ENCODE peak calls at places on chromosomes 13 and 19, in eight cellular contexts. O, A, D, Q, C, H, Y and Z are unnamed samples.

GRCh38 chr13:51704399-51705306 is 99.3 kb downstream of the DHRS12 start:
- DNase-seq in Y (no peak), O (no peak), D (no peak), Q (no peak), A (no peak), C (no peak), H (no peak), Z (no peak)

GRCh38 chr13:99944606-99945005 is 27.0 kb downstream of the ZIC5 start:
- DNase-seq in H (no peak), O (no peak), C (no peak), Q (no peak), D (no peak), A (no peak), Y (no peak), Z (no peak)

GRCh38 chr19:5931251-5931650 is 17.2 kb downstream of the CAPS start:
- DNase-seq in C (no peak), A (no peak), H (no peak), D (no peak), Y (no peak), Q (no peak), O (no peak), Z (no peak)

GRCh38 chr13:78806457-78806856 is 147.5 kb upstream of the OBI1 start:
- DNase-seq in A (no peak), Y (no peak), H (no peak), C (no peak), D (no peak), Q (no peak), O (no peak), Z (no peak)

GRCh38 chr19:10104665-10105221 is 1.4 kb upstream of the PPAN start:
- DNase-seq in C (no peak), D (no peak), O (peak), H (peak), Y (no peak), Q (no peak), A (no peak), Z (no peak)

GRCh38 chr13:112895521-112896465 is 73.2 kb upstream of the MCF2L start:
- DNase-seq in Q (no peak), A (no peak), C (no peak), H (no peak), D (no peak), Y (no peak), O (no peak), Z (no peak)

GRCh38 chr13:98648141-98648540 is 71.2 kb upstream of the STK24 start:
- DNase-seq in H (peak), Y (no peak), A (no peak), Q (no peak), O (no peak), D (no peak), C (no peak), Z (no peak)

GRCh38 chr13:37065893-37066526 is 6.5 kb upstream of the SUPT20H start:
- DNase-seq in H (no peak), D (no peak), O (no peak), A (no peak), Y (no peak), C (no peak), Q (no peak), Z (no peak)

GRCh38 chr13:32720026-32720425 is 133.8 kb downstream of the PDS5B start:
- DNase-seq in A (no peak), D (peak), O (no peak), Q (no peak), C (no peak), H (no peak), Y (no peak), Z (peak)

GRCh38 chr13:80048802-80049201 is 292.1 kb downstream of the SPRY2 start:
- DNase-seq in D (peak), Y (peak), Q (peak), A (peak), O (peak), C (peak), H (peak), Z (peak)

GRCh38 chr13:92097337-92097903 is 699.0 kb downstream of the GPC5 start:
- DNase-seq in A (no peak), C (no peak), O (no peak), Y (no peak), D (no peak), H (no peak), Q (no peak), Z (peak)

GRCh38 chr13:44117351-44117750 is 237.6 kb downstream of the LACC1 start:
- DNase-seq in D (peak), Q (no peak), H (no peak), A (no peak), O (no peak), C (no peak), Y (no peak), Z (peak)

GRCh38 chr19:30621326-30621920 is 249.2 kb downstream of the ZNF536 start:
- DNase-seq in D (no peak), C (no peak), H (no peak), Y (no peak), O (no peak), A (no peak), Q (no peak), Z (no peak)

GRCh38 chr19:3178973-3179738 is 587 bp downstream of the S1PR4 start:
- DNase-seq in O (peak), Y (no peak), C (no peak), Q (no peak), H (peak), A (no peak), D (no peak), Z (no peak)

GRCh38 chr13:72694314-72694713 is 33.1 kb downstream of the MZT1 start:
- DNase-seq in Q (no peak), A (no peak), C (no peak), O (no peak), H (no peak), D (no peak), Y (no peak), Z (no peak)

GRCh38 chr13:95192998-95193397 is 108.3 kb downstream of the ABCC4 start:
- DNase-seq in H (no peak), A (no peak), C (no peak), Q (no peak), O (no peak), Y (no peak), D (no peak), Z (no peak)

GRCh38 chr19:15937771-15938170 is 3.4 kb upstream of the CYP4F11 start:
- DNase-seq in O (no peak), A (no peak), C (no peak), Y (no peak), H (no peak), D (no peak), Q (no peak), Z (no peak)

GRCh38 chr19:14434543-14435319 is 1.6 kb downstream of the PKN1 start:
- DNase-seq in C (peak), D (peak), Y (no peak), Q (peak), O (peak), H (peak), A (peak), Z (peak)

GRCh38 chr13:104004572-104004971 is 938.4 kb upstream of the SLC10A2 start:
- DNase-seq in A (no peak), C (no peak), Q (no peak), O (no peak), H (no peak), D (no peak), Y (no peak), Z (no peak)

GRCh38 chr13:99812611-99813010 is 159.0 kb downstream of the ZIC5 start:
- DNase-seq in D (peak), Q (no peak), H (no peak), A (no peak), C (peak), O (no peak), Y (no peak), Z (no peak)

GRCh38 chr19:46426035-46426505 is 2.7 kb downstream of the PNMA8C start:
- DNase-seq in A (no peak), D (no peak), Y (no peak), C (no peak), Q (no peak), H (no peak), O (no peak), Z (no peak)

GRCh38 chr19:5148794-5149190 is 179.9 kb downstream of the KDM4B start:
- DNase-seq in A (no peak), O (no peak), Y (no peak), D (no peak), Q (no peak), C (no peak), H (peak), Z (no peak)

GRCh38 chr13:95007322-95007721 is 293.9 kb downstream of the ABCC4 start:
- DNase-seq in O (no peak), A (no peak), Y (no peak), H (no peak), C (no peak), Q (no peak), D (no peak), Z (no peak)

GRCh38 chr13:107367258-107367657 is 799.3 kb upstream of the ARGLU1 start:
- DNase-seq in O (no peak), A (no peak), Q (no peak), D (peak), Y (no peak), H (no peak), C (no peak), Z (no peak)

GRCh38 chr13:110044521-110045200 is 258.3 kb upstream of the IRS2 start:
- DNase-seq in C (peak), Y (no peak), Q (no peak), D (peak), A (no peak), O (no peak), H (no peak), Z (peak)

GRCh38 chr19:5309438-5310204 is 31.0 kb downstream of the PTPRS start:
- DNase-seq in D (no peak), H (no peak), Y (no peak), C (no peak), A (no peak), Q (no peak), O (no peak), Z (no peak)

GRCh38 chr13:78881746-78882145 is 222.8 kb upstream of the OBI1 start:
- DNase-seq in H (no peak), Q (no peak), C (no peak), D (no peak), O (no peak), A (no peak), Y (no peak), Z (no peak)

GRCh38 chr13:84896128-84896527 is 903.1 kb downstream of the SLITRK6 start:
- DNase-seq in O (peak), A (no peak), Y (no peak), C (peak), D (peak), H (peak), Q (no peak), Z (peak)

GRCh38 chr13:99371956-99372355 is 64.8 kb upstream of the GPR183 start:
- DNase-seq in D (no peak), C (no peak), O (peak), H (peak), Q (no peak), A (no peak), Y (no peak), Z (no peak)

GRCh38 chr13:85283408-85283807 is 515.8 kb downstream of the SLITRK6 start:
- DNase-seq in A (no peak), O (no peak), Y (no peak), H (no peak), C (no peak), D (no peak), Q (no peak), Z (no peak)

GRCh38 chr13:19862511-19863313 is 737 bp downstream of the ZMYM5 start:
- DNase-seq in H (peak), Y (no peak), A (no peak), D (peak), O (peak), C (no peak), Q (peak), Z (peak)

GRCh38 chr13:108959254-108959653 is 329.8 kb downstream of the MYO16 start:
- DNase-seq in D (no peak), C (no peak), O (no peak), Q (no peak), Y (no peak), H (no peak), A (no peak), Z (no peak)
- TF ChIP-seq CTCF in D (no peak), C (no peak), O (no peak), Q (no peak), Y (no peak), H (no peak), A (no peak), Z (no peak)

DNA sequence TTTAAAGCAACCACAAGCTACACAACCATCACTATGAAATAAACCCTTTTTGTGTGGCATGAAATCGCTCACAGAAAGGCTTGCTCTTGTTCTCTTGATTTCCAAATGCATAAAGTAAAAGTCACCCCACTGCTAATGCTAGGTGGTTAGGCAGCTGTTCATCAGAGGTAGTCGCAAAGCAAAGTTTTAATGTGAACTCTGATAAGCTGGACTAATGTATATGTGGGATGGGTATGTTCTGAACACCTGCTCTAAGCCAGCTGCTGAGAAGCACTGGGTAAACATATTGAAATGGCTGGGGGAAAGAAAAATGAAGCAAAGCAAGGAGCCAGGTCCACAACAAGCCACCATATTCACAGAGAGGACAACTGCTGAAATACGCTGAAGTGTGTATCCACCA is 142.3 kb downstream of the KLF12 start:
- DNase-seq in Y (no peak), H (no peak), C (no peak), O (no peak), A (no peak), D (no peak), Q (no peak), Z (no peak)
- H3K4me3 ChIP-seq in Y (no peak), H (no peak), C (no peak), O (no peak), A (no peak), D (no peak), Q (no peak), Z (no peak)

DNA sequence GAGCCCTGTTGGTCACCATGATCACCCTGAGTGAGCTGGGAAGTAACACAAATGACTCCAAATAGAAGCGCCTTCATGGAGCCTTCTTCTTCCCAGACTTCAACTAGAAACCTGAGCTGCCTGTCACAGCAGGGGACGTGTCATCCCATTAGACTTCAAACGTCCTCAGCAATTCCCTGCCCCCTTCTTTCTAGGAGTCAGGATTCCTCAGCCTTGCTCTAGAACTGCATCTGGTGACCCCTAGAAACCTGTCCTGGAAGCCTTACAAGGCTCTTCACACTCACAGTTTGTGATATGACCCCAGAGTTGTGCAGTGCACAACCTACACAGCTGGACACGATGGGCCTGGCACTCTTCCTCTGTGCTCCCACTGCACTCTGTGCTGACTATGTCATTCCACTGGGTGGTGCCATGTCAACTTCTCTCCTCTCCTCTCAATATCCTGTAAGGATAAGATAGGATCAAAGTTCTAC is 23.6 kb upstream of the TTYH1 start:
- DNase-seq in C (no peak), Y (no peak), D (no peak), O (no peak), A (no peak), Q (no peak), H (no peak), Z (no peak)
- TF ChIP-seq CTCF in C (no peak), Y (no peak), D (no peak), O (no peak), A (no peak), Q (no peak), H (no peak), Z (no peak)

DNA sequence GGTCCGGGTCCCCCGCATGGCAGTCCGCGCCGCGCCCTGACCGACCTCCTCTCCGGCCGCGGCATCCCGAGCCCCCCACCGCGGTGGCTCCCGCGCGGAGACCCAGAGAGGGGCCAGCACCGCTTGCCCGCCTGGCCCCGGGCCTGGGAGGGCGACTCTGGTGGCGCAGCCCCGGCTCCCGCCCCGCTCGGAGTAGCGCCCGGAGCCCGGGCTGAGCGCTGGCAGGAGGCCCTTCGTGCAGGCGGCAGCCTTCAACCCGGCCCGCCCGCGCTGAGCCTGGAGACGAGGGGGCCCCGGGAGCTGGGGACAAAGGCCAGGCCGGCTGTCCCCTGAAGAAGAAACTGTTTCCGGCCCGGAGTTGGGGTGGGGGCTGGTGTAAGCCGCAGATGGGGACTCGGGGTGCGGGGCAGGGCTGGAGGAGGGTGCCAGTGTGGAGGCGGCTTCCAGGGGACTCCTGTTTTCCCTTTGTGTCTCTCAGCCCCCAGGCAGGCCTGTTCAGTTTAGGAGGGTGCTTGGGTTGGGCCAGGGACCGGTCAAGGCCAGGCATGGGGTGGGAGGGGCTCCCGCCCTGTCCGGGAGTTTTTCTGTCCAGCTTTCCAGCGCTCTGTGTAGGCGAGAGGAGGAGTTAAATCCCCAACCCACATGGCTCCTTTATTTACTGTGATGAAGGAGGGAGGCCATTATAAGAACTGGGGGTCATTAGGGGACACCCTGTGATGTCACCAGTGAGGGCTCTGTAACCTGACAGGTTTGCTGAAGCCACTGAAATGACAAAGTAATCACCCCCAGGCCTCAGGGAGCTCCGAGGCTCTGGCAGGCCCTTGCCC is 967 bp downstream of the LRP3 start:
- DNase-seq in Q (peak), Y (no peak), O (no peak), C (no peak), A (no peak), H (no peak), D (peak), Z (peak)
- H3K4me3 ChIP-seq in Q (peak), Y (peak), O (no peak), C (peak), A (peak), H (peak), D (peak), Z (peak)

GRCh38 chr19:534088-534487 is 2.5 kb downstream of the CDC34 start:
- DNase-seq in C (no peak), O (no peak), D (no peak), A (no peak), Q (no peak), H (no peak), Y (no peak), Z (no peak)
- TF ChIP-seq CTCF in C (no peak), O (no peak), D (no peak), A (no peak), Q (no peak), H (no peak), Y (no peak), Z (no peak)

DNA sequence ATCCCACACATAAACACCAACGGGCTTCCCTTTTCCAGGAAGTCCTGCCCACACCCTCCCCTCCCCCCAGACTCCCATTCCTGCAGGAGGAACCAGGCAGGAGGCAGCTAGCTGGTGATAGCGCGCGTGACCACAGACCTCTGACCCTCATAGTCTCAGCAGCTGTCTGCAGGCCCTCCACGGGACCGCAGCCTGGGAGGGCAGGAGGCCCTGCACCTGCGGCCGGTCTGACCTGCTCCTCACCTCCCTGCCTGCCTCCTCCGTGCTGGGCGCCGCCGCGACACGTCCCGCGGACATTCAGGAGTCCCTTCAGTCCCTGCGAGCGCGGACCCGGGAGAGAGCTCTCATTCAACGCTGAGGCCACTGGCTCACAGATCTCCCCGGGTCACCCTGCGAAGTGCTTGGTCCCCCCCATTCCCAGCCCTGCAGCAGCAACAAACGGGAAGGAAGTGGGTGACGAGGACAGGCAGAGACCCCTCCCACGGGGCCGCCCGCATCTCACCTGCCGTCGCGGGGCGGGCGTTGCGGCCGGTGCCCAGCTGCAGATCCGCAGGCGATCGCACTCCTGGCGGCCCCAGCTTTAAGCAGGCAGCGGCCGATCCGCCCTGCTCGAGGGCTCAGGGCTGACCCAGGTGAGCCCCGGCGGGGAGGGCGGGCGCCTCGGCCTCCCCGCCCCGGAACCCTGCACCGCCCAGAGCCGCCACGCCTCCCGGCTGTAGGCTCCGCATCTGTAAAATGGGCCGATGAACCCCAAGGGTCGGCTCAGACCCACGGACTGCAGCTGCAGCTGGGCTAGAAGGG is 1.1 kb upstream of the ACP5 start:
- DNase-seq in Y (no peak), A (no peak), H (peak), Q (peak), C (no peak), D (no peak), O (peak), Z (peak)
- H3K4me3 ChIP-seq in Y (peak), A (peak), H (peak), Q (peak), C (no peak), D (no peak), O (peak), Z (no peak)